ENCODE peak calls at places on chromosomes 13 and 19, in six cellular contexts. V is tibial artery, M is foreskin keratinocyte, A is neural progenitor cell, Y is neuronal stem cell, W is body of pancreas. U is an unnamed sample.

GRCh38 chr19:17579523-17580244 is 24.2 kb downstream of the COLGALT1 start:
- DNase-seq in A (peak; percentile 73), Y (peak; percentile 45), W (peak; percentile 38), M (peak; percentile 86), V (no peak), U (peak; percentile 93)

GRCh38 chr13:51844862-51845573 is at the start of gene TMEM272:
- DNase-seq in W (peak; percentile 55), A (peak; percentile 70), M (no peak), Y (peak; percentile 37), V (no peak), U (peak; percentile 62)

GRCh38 chr19:42176990-42177685 is 40.3 kb downstream of the DEDD2 start:
- DNase-seq in W (peak; percentile 67), Y (peak; percentile 83), V (peak; percentile 75), M (peak; percentile 39), A (peak; percentile 96), U (peak; percentile 64)

GRCh38 chr13:35190241-35190640 is 248.2 kb downstream of the NBEA start:
- DNase-seq in W (no peak), V (no peak), Y (no peak), M (no peak), A (no peak), U (no peak)

GRCh38 chr19:7132054-7132453 is 62.6 kb downstream of the ZNF557 start:
- DNase-seq in W (no peak), V (peak; percentile 29), Y (no peak), M (no peak), A (no peak), U (no peak)

GRCh38 chr19:13234518-13234917 is 84.3 kb downstream of the IER2 start:
- DNase-seq in V (no peak), Y (no peak), M (no peak), A (peak; percentile 76), W (peak; percentile 67), U (peak; percentile 50)

GRCh38 chr19:33410915-33411401 is 37.4 kb downstream of the CEBPG start:
- DNase-seq in A (no peak), W (no peak), V (no peak), M (no peak), Y (no peak), U (no peak)

GRCh38 chr13:99419591-99420243 is 81.6 kb upstream of the TM9SF2 start:
- DNase-seq in A (no peak), M (no peak), W (no peak), Y (no peak), V (no peak), U (no peak)

GRCh38 chr19:961866-962620 is 22.1 kb upstream of the WDR18 start:
- DNase-seq in M (no peak), W (no peak), V (no peak), Y (no peak), A (no peak), U (no peak)

GRCh38 chr19:5113101-5113557 is 144.2 kb downstream of the KDM4B start:
- DNase-seq in W (no peak), Y (no peak), V (no peak), M (no peak), A (no peak), U (no peak)

GRCh38 chr13:43567608-43568007 is 219.2 kb downstream of the ENOX1 start:
- DNase-seq in A (no peak), W (no peak), Y (no peak), V (no peak), M (peak; percentile 52), U (peak; percentile 5)

GRCh38 chr13:94459116-94459515 is 20.4 kb downstream of the DCT start:
- DNase-seq in Y (no peak), V (no peak), W (no peak), M (no peak), A (no peak), U (no peak)

GRCh38 chr13:94455414-94455813 is 24.1 kb downstream of the DCT start:
- DNase-seq in W (no peak), A (no peak), Y (no peak), V (no peak), M (no peak), U (no peak)

GRCh38 chr13:94454334-94454733 is 25.1 kb downstream of the DCT start:
- DNase-seq in V (no peak), W (no peak), M (no peak), A (no peak), Y (no peak), U (no peak)

DNA sequence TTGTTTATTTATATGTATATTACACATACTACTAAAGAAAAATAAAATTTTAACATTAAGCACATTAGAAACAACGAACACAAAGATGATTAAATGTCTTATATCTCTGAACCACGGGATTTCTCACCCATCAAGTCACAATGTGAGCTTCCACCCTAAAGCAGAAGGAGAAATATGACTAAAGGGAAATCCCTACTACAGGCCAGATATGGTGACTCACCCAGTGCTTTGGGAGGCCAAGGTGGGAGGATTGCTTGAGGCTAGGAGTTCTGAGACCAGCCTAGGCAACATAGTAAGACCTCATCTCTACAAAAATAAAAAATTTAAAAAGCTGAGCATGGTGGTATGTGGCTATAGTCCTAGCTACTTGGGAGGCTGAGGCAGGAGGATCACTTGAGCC is 24.6 kb downstream of the DCT start:
- DNase-seq in W (no peak), Y (no peak), M (peak; percentile 11), V (no peak), A (no peak), U (no peak)
- H3K27ac ChIP-seq in W (no peak overlapping the region), Y (no peak overlapping the region), M (no peak overlapping the region), V (no peak overlapping the region), A (no peak overlapping the region), U (no peak overlapping the region)

GRCh38 chr19:30253581-30253996 is 118.6 kb upstream of the ZNF536 start:
- DNase-seq in V (no peak), A (peak; percentile 42), M (no peak), Y (no peak), W (no peak), U (peak; percentile 3)
- H3K27ac ChIP-seq in V (no peak overlapping the region), A (no peak overlapping the region), M (no peak overlapping the region), Y (no peak overlapping the region), W (no peak overlapping the region), U (no peak overlapping the region)

GRCh38 chr19:11964858-11965645 is at the start of gene ZNF763:
- DNase-seq in V (peak; percentile 97), A (peak; percentile 98), W (peak; percentile 96), Y (peak; percentile 93), M (peak; percentile 84), U (peak; percentile 83)

GRCh38 chr19:11964496-11964857 is 363 bp upstream of the ZNF763 start:
- DNase-seq in V (no peak), Y (no peak), W (no peak), M (no peak), A (no peak), U (no peak)

DNA sequence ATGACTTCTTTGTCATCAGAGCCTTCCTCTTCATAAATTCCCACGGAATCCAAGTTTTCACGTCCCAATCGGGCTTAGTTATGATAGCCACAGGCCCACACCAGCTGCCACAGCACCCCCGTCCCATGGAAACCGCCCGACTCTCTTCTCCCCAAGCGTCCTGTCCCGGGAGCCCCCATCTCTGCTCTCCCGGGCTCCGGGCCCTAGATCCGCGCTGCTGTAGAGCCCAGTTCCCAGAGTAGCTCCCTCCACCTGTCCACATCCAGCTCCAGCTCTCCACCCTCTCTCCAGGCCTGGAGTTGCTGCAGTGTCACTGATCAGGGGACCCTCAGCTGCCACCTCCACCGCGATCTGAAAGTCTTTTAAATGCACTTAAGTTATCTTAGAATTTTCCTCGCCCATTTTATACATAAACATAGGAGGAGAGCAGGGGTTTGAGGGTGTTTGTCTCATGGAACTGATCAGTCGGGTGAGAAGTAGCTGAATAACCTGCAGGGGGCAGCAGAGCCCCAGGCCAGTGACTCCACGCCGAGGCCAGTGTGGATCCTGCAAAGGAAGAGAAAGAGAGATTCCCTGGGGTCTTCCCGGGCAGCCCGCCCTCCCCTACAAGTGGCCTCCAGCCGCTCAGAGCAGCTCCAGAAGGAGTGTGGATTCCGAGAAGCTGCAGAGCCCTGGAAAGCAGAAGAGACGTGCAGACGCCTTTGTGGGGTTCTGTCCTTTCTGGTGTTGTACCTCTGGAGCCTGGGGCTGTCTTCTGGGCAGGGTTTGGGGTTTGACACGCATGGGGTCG is 1.1 kb upstream of the ZNF763 start:
- DNase-seq in W (peak; percentile 71), M (peak; percentile 33), V (peak; percentile 89), A (peak; percentile 92), Y (peak; percentile 77), U (peak; percentile 35)
- H3K27ac ChIP-seq in W (peak overlapping the region; percentile 93), M (no peak overlapping the region), V (peak overlapping the region; percentile 96), A (no peak overlapping the region), Y (peak overlapping the region; percentile 50), U (peak overlapping the region; percentile 86)

DNA sequence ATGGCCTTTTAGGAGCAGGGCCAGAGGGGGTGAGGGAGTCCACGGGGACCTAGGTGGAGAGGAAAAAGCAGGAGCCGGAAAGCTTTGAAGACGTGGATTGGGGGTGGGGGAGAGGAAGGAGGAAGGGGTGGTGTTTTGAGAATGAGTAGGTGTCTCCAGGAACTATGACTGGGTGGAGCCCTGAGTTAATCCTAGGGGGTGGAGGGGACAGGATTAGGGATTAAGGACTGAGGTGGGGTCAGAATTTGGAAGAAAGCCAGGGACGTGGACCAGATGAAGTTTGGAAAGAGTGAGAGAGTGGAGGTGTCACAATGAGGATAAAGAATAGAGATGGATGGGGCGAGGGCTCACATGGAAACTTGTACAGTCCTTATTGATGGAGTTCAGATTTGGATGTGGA is 1.5 kb upstream of the KLK13 start:
- DNase-seq in M (no peak), A (no peak), W (no peak), V (no peak), Y (no peak), U (no peak)
- H3K27ac ChIP-seq in M (no peak overlapping the region), A (no peak overlapping the region), W (no peak overlapping the region), V (no peak overlapping the region), Y (no peak overlapping the region), U (no peak overlapping the region)

U was measured in RWPE1.